ENCODE peak calls at places on chromosomes 13 and 19, in ten cellular contexts. One of them, this sample, is unnamed.

GRCh38 chr13:109868583-109869311 is 82.4 kb upstream of the IRS2 start:
- DNase-seq in fibroblast of mammary gland: peak
- DNase-seq in kidney epithelial cell: no peak
- DNase-seq in naive thymus-derived CD8-positive, alpha-beta T cell: no peak
- DNase-seq in AG08396: peak
- DNase-seq in HTR-8/SVneo: no peak
- DNase-seq in psoas muscle: no peak
- DNase-seq in RPMI7951: no peak
- DNase-seq in naive thymus-derived CD4-positive, alpha-beta T cell: no peak
- DNase-seq in NCI-H2081: no peak
- DNase-seq in this sample: peak

GRCh38 chr19:48478339-48479061 is 9.3 kb downstream of the CYTH2 start:
- DNase-seq in kidney epithelial cell: no peak
- DNase-seq in naive thymus-derived CD4-positive, alpha-beta T cell: no peak
- DNase-seq in psoas muscle: no peak
- DNase-seq in HTR-8/SVneo: no peak
- DNase-seq in fibroblast of mammary gland: no peak
- DNase-seq in NCI-H2081: no peak
- DNase-seq in AG08396: no peak
- DNase-seq in RPMI7951: no peak
- DNase-seq in naive thymus-derived CD8-positive, alpha-beta T cell: no peak
- DNase-seq in this sample: no peak

GRCh38 chr13:112761701-112762689 is 72.2 kb downstream of the ATP11A start:
- DNase-seq in NCI-H2081: no peak
- DNase-seq in fibroblast of mammary gland: peak
- DNase-seq in psoas muscle: peak
- DNase-seq in RPMI7951: no peak
- DNase-seq in kidney epithelial cell: no peak
- DNase-seq in AG08396: peak
- DNase-seq in HTR-8/SVneo: no peak
- DNase-seq in naive thymus-derived CD8-positive, alpha-beta T cell: no peak
- DNase-seq in naive thymus-derived CD4-positive, alpha-beta T cell: no peak
- DNase-seq in this sample: no peak

GRCh38 chr13:112637017-112637801 is 49.3 kb upstream of the TUBGCP3 start:
- DNase-seq in AG08396: no peak
- DNase-seq in naive thymus-derived CD4-positive, alpha-beta T cell: no peak
- DNase-seq in kidney epithelial cell: no peak
- DNase-seq in fibroblast of mammary gland: no peak
- DNase-seq in NCI-H2081: no peak
- DNase-seq in RPMI7951: no peak
- DNase-seq in naive thymus-derived CD8-positive, alpha-beta T cell: no peak
- DNase-seq in psoas muscle: no peak
- DNase-seq in HTR-8/SVneo: no peak
- DNase-seq in this sample: no peak

GRCh38 chr13:91627952-91628739 is 229.7 kb downstream of the GPC5 start:
- DNase-seq in RPMI7951: no peak
- DNase-seq in HTR-8/SVneo: no peak
- DNase-seq in NCI-H2081: no peak
- DNase-seq in naive thymus-derived CD8-positive, alpha-beta T cell: no peak
- DNase-seq in AG08396: no peak
- DNase-seq in fibroblast of mammary gland: no peak
- DNase-seq in psoas muscle: no peak
- DNase-seq in naive thymus-derived CD4-positive, alpha-beta T cell: no peak
- DNase-seq in kidney epithelial cell: no peak
- DNase-seq in this sample: no peak

GRCh38 chr13:111659236-111659635 is 338.8 kb downstream of the TEX29 start:
- DNase-seq in psoas muscle: no peak
- DNase-seq in naive thymus-derived CD4-positive, alpha-beta T cell: no peak
- DNase-seq in naive thymus-derived CD8-positive, alpha-beta T cell: no peak
- DNase-seq in RPMI7951: no peak
- DNase-seq in HTR-8/SVneo: no peak
- DNase-seq in fibroblast of mammary gland: no peak
- DNase-seq in NCI-H2081: no peak
- DNase-seq in AG08396: no peak
- DNase-seq in kidney epithelial cell: no peak
- DNase-seq in this sample: no peak

GRCh38 chr13:110448230-110448629 is 113.3 kb downstream of the RAB20 start:
- DNase-seq in HTR-8/SVneo: peak
- DNase-seq in AG08396: peak
- DNase-seq in naive thymus-derived CD8-positive, alpha-beta T cell: no peak
- DNase-seq in naive thymus-derived CD4-positive, alpha-beta T cell: no peak
- DNase-seq in fibroblast of mammary gland: peak
- DNase-seq in RPMI7951: peak
- DNase-seq in NCI-H2081: no peak
- DNase-seq in kidney epithelial cell: peak
- DNase-seq in psoas muscle: no peak
- DNase-seq in this sample: peak

GRCh38 chr19:1168877-1169791 is 4.9 kb downstream of the SBNO2 start:
- DNase-seq in AG08396: peak
- DNase-seq in naive thymus-derived CD4-positive, alpha-beta T cell: no peak
- DNase-seq in NCI-H2081: no peak
- DNase-seq in HTR-8/SVneo: peak
- DNase-seq in fibroblast of mammary gland: peak
- DNase-seq in naive thymus-derived CD8-positive, alpha-beta T cell: no peak
- DNase-seq in kidney epithelial cell: no peak
- DNase-seq in psoas muscle: peak
- DNase-seq in RPMI7951: peak
- DNase-seq in this sample: peak

GRCh38 chr19:56290104-56290503 is 17.6 kb downstream of the EDDM13 start:
- DNase-seq in RPMI7951: no peak
- DNase-seq in NCI-H2081: no peak
- DNase-seq in kidney epithelial cell: no peak
- DNase-seq in AG08396: no peak
- DNase-seq in naive thymus-derived CD4-positive, alpha-beta T cell: no peak
- DNase-seq in naive thymus-derived CD8-positive, alpha-beta T cell: no peak
- DNase-seq in HTR-8/SVneo: no peak
- DNase-seq in fibroblast of mammary gland: no peak
- DNase-seq in psoas muscle: no peak
- DNase-seq in this sample: no peak

GRCh38 chr19:8371011-8371804 is 7.3 kb downstream of the ANGPTL4 start:
- DNase-seq in NCI-H2081: no peak
- DNase-seq in kidney epithelial cell: no peak
- DNase-seq in fibroblast of mammary gland: no peak
- DNase-seq in RPMI7951: no peak
- DNase-seq in naive thymus-derived CD4-positive, alpha-beta T cell: no peak
- DNase-seq in psoas muscle: no peak
- DNase-seq in HTR-8/SVneo: no peak
- DNase-seq in naive thymus-derived CD8-positive, alpha-beta T cell: no peak
- DNase-seq in AG08396: no peak
- DNase-seq in this sample: no peak

GRCh38 chr13:97121894-97122293 is 100.2 kb upstream of the MBNL2 start:
- DNase-seq in kidney epithelial cell: no peak
- DNase-seq in AG08396: no peak
- DNase-seq in fibroblast of mammary gland: no peak
- DNase-seq in psoas muscle: no peak
- DNase-seq in HTR-8/SVneo: no peak
- DNase-seq in naive thymus-derived CD8-positive, alpha-beta T cell: no peak
- DNase-seq in naive thymus-derived CD4-positive, alpha-beta T cell: no peak
- DNase-seq in NCI-H2081: no peak
- DNase-seq in RPMI7951: peak
- DNase-seq in this sample: no peak

GRCh38 chr13:25148005-25148798 is 23.9 kb downstream of the AMER2 start:
- DNase-seq in AG08396: no peak
- DNase-seq in psoas muscle: no peak
- DNase-seq in NCI-H2081: no peak
- DNase-seq in kidney epithelial cell: no peak
- DNase-seq in naive thymus-derived CD4-positive, alpha-beta T cell: no peak
- DNase-seq in RPMI7951: no peak
- DNase-seq in HTR-8/SVneo: no peak
- DNase-seq in naive thymus-derived CD8-positive, alpha-beta T cell: no peak
- DNase-seq in fibroblast of mammary gland: no peak
- DNase-seq in this sample: no peak

GRCh38 chr13:83780201-83780600 is 102.1 kb downstream of the SLITRK1 start:
- DNase-seq in psoas muscle: no peak
- DNase-seq in kidney epithelial cell: no peak
- DNase-seq in HTR-8/SVneo: no peak
- DNase-seq in RPMI7951: no peak
- DNase-seq in AG08396: no peak
- DNase-seq in naive thymus-derived CD8-positive, alpha-beta T cell: no peak
- DNase-seq in NCI-H2081: no peak
- DNase-seq in fibroblast of mammary gland: peak
- DNase-seq in naive thymus-derived CD4-positive, alpha-beta T cell: no peak
- DNase-seq in this sample: no peak

GRCh38 chr19:15836345-15836594 is 20.8 kb upstream of the OR10H1 start:
- DNase-seq in naive thymus-derived CD4-positive, alpha-beta T cell: no peak
- DNase-seq in fibroblast of mammary gland: peak
- DNase-seq in NCI-H2081: no peak
- DNase-seq in naive thymus-derived CD8-positive, alpha-beta T cell: peak
- DNase-seq in RPMI7951: no peak
- DNase-seq in HTR-8/SVneo: peak
- DNase-seq in kidney epithelial cell: no peak
- DNase-seq in psoas muscle: no peak
- DNase-seq in AG08396: peak
- DNase-seq in this sample: peak

GRCh38 chr19:40217027-40217810 is 965 bp downstream of the TTC9B start:
- DNase-seq in kidney epithelial cell: no peak
- DNase-seq in AG08396: no peak
- DNase-seq in NCI-H2081: peak
- DNase-seq in naive thymus-derived CD8-positive, alpha-beta T cell: no peak
- DNase-seq in naive thymus-derived CD4-positive, alpha-beta T cell: peak
- DNase-seq in HTR-8/SVneo: no peak
- DNase-seq in psoas muscle: peak
- DNase-seq in fibroblast of mammary gland: no peak
- DNase-seq in RPMI7951: no peak
- DNase-seq in this sample: no peak

GRCh38 chr13:26946675-26947342 is 186.2 kb upstream of the GPR12 start:
- DNase-seq in fibroblast of mammary gland: peak
- DNase-seq in NCI-H2081: peak
- DNase-seq in psoas muscle: no peak
- DNase-seq in naive thymus-derived CD8-positive, alpha-beta T cell: peak
- DNase-seq in naive thymus-derived CD4-positive, alpha-beta T cell: no peak
- DNase-seq in AG08396: peak
- DNase-seq in HTR-8/SVneo: peak
- DNase-seq in RPMI7951: peak
- DNase-seq in kidney epithelial cell: no peak
- DNase-seq in this sample: peak

This sample was measured in RWPE1.